ENCODE peak calls at places on chromosomes 16 and 17, in eight cellular contexts. One of them, this sample, is unnamed.

GRCh38 chr16:49980166-49980565 is 44.9 kb upstream of the CNEP1R1 start:
- DNase-seq in kidney epithelial cell: no peak
- DNase-seq in right lobe of liver: no peak
- DNase-seq in OCI-LY7: no peak
- DNase-seq in endothelial cell of umbilical vein: no peak
- DNase-seq in fibroblast of the aortic adventitia: peak; percentile 24
- DNase-seq in lower leg skin: no peak
- DNase-seq in breast epithelium: no peak
- DNase-seq in this sample: no peak

GRCh38 chr17:2230877-2231276 is 72.7 kb downstream of the SMG6 start:
- DNase-seq in kidney epithelial cell: no peak
- DNase-seq in right lobe of liver: no peak
- DNase-seq in OCI-LY7: no peak
- DNase-seq in endothelial cell of umbilical vein: no peak
- DNase-seq in fibroblast of the aortic adventitia: no peak
- DNase-seq in lower leg skin: no peak
- DNase-seq in breast epithelium: no peak
- DNase-seq in this sample: no peak

GRCh38 chr17:36650096-36650764 is 48.8 kb downstream of the MRM1 start:
- DNase-seq in kidney epithelial cell: no peak
- DNase-seq in right lobe of liver: no peak
- DNase-seq in OCI-LY7: no peak
- DNase-seq in endothelial cell of umbilical vein: no peak
- DNase-seq in fibroblast of the aortic adventitia: no peak
- DNase-seq in lower leg skin: no peak
- DNase-seq in breast epithelium: no peak
- DNase-seq in this sample: no peak

GRCh38 chr17:21283482-21284318 is 811 bp upstream of the MAP2K3 start:
- DNase-seq in kidney epithelial cell: no peak
- DNase-seq in right lobe of liver: peak; percentile 72
- DNase-seq in OCI-LY7: no peak
- DNase-seq in endothelial cell of umbilical vein: no peak
- DNase-seq in fibroblast of the aortic adventitia: peak; percentile 32
- DNase-seq in lower leg skin: peak; percentile 87
- DNase-seq in breast epithelium: no peak
- DNase-seq in this sample: no peak

GRCh38 chr17:36707904-36708303 is 106.5 kb downstream of the MRM1 start:
- DNase-seq in kidney epithelial cell: no peak
- DNase-seq in right lobe of liver: no peak
- DNase-seq in OCI-LY7: no peak
- DNase-seq in endothelial cell of umbilical vein: no peak
- DNase-seq in fibroblast of the aortic adventitia: no peak
- DNase-seq in lower leg skin: no peak
- DNase-seq in breast epithelium: no peak
- DNase-seq in this sample: no peak

GRCh38 chr16:28324887-28325279 is 32.6 kb downstream of the SBK1 start:
- DNase-seq in kidney epithelial cell: no peak
- DNase-seq in right lobe of liver: peak; percentile 13
- DNase-seq in OCI-LY7: no peak
- DNase-seq in endothelial cell of umbilical vein: no peak
- DNase-seq in fibroblast of the aortic adventitia: no peak
- DNase-seq in lower leg skin: peak; percentile 34
- DNase-seq in breast epithelium: no peak
- DNase-seq in this sample: no peak

GRCh38 chr16:54409982-54410381 is 123.4 kb upstream of the IRX3 start:
- DNase-seq in kidney epithelial cell: no peak
- DNase-seq in right lobe of liver: no peak
- DNase-seq in OCI-LY7: no peak
- DNase-seq in endothelial cell of umbilical vein: no peak
- DNase-seq in fibroblast of the aortic adventitia: no peak
- DNase-seq in lower leg skin: no peak
- DNase-seq in breast epithelium: no peak
- DNase-seq in this sample: no peak

GRCh38 chr16:88026964-88027938 is 76.0 kb downstream of the BANP start:
- DNase-seq in kidney epithelial cell: no peak
- DNase-seq in right lobe of liver: no peak
- DNase-seq in OCI-LY7: no peak
- DNase-seq in endothelial cell of umbilical vein: no peak
- DNase-seq in fibroblast of the aortic adventitia: no peak
- DNase-seq in lower leg skin: no peak
- DNase-seq in breast epithelium: peak; percentile 25
- DNase-seq in this sample: no peak

GRCh38 chr16:4280625-4281024 is 7.8 kb upstream of the TFAP4 start:
- DNase-seq in kidney epithelial cell: no peak
- DNase-seq in right lobe of liver: no peak
- DNase-seq in OCI-LY7: no peak
- DNase-seq in endothelial cell of umbilical vein: no peak
- DNase-seq in fibroblast of the aortic adventitia: no peak
- DNase-seq in lower leg skin: no peak
- DNase-seq in breast epithelium: no peak
- DNase-seq in this sample: no peak

GRCh38 chr16:17331991-17332390 is 138.8 kb downstream of the XYLT1 start:
- DNase-seq in kidney epithelial cell: no peak
- DNase-seq in right lobe of liver: no peak
- DNase-seq in OCI-LY7: no peak
- DNase-seq in endothelial cell of umbilical vein: no peak
- DNase-seq in fibroblast of the aortic adventitia: no peak
- DNase-seq in lower leg skin: no peak
- DNase-seq in breast epithelium: no peak
- DNase-seq in this sample: no peak

GRCh38 chr17:8656693-8657092 is 26.2 kb upstream of the MYH10 start:
- DNase-seq in kidney epithelial cell: no peak
- DNase-seq in right lobe of liver: no peak
- DNase-seq in OCI-LY7: no peak
- DNase-seq in endothelial cell of umbilical vein: no peak
- DNase-seq in fibroblast of the aortic adventitia: no peak
- DNase-seq in lower leg skin: no peak
- DNase-seq in breast epithelium: no peak
- DNase-seq in this sample: no peak

GRCh38 chr16:10156111-10156510 is 26.1 kb downstream of the GRIN2A start:
- DNase-seq in kidney epithelial cell: no peak
- DNase-seq in right lobe of liver: no peak
- DNase-seq in OCI-LY7: no peak
- DNase-seq in endothelial cell of umbilical vein: no peak
- DNase-seq in fibroblast of the aortic adventitia: no peak
- DNase-seq in lower leg skin: no peak
- DNase-seq in breast epithelium: no peak
- DNase-seq in this sample: no peak

GRCh38 chr17:82939213-82940030 is 99.6 kb upstream of the ZNF750 start:
- DNase-seq in kidney epithelial cell: no peak
- DNase-seq in right lobe of liver: peak; percentile 49
- DNase-seq in OCI-LY7: no peak
- DNase-seq in endothelial cell of umbilical vein: no peak
- DNase-seq in fibroblast of the aortic adventitia: no peak
- DNase-seq in lower leg skin: peak; percentile 75
- DNase-seq in breast epithelium: peak; percentile 43
- DNase-seq in this sample: no peak

GRCh38 chr16:21260870-21261791 is 17.0 kb downstream of the CRYM start:
- DNase-seq in kidney epithelial cell: peak; percentile 96
- DNase-seq in right lobe of liver: peak; percentile 86
- DNase-seq in OCI-LY7: no peak
- DNase-seq in endothelial cell of umbilical vein: peak; percentile 75
- DNase-seq in fibroblast of the aortic adventitia: peak; percentile 97
- DNase-seq in lower leg skin: no peak
- DNase-seq in breast epithelium: no peak
- DNase-seq in this sample: no peak

GRCh38 chr17:82239926-82240505 is 11.2 kb downstream of the SLC16A3 start:
- DNase-seq in kidney epithelial cell: no peak
- DNase-seq in right lobe of liver: peak; percentile 81
- DNase-seq in OCI-LY7: no peak
- DNase-seq in endothelial cell of umbilical vein: no peak
- DNase-seq in fibroblast of the aortic adventitia: no peak
- DNase-seq in lower leg skin: no peak
- DNase-seq in breast epithelium: no peak
- DNase-seq in this sample: no peak

DNA sequence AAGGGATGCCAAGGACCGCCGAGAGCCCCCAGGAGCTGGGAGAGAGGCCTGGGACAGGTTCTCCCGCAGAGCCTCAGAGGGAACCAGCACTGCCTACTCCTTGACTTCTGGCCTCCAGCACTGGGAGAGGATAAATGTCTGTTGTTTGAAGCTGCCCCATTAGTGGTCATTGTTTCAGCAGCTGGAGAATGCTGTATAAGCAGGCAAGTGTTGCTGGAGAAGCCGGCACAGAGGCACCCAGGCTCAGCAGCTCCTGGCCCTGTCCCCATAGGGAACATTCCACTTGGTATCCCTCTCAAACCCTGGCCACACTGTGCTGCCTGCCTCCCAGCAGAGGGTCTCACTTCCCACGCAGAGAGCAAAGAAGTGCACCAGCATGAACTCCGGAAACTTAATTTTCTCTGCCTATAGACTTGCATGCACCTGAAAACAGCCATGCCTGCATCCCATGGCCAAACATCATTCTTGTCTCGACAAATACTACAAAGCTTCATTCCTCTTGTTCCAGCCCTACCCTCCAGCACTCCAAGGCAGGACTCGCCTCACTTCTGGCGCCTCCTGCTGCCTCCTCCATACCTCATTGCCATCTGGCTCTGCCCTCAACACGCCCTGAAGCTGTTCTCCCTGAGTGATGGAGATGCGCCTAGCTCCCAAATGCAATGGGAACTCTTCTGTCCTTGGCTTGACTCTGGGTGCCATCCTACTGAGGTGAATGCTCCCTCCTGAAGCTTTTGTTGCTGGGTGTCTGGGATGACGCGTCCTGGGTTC is 88.1 kb downstream of the DNAH17 start:
- DNase-seq in kidney epithelial cell: no peak
- DNase-seq in right lobe of liver: no peak
- DNase-seq in OCI-LY7: no peak
- DNase-seq in endothelial cell of umbilical vein: no peak
- DNase-seq in fibroblast of the aortic adventitia: no peak
- DNase-seq in lower leg skin: no peak
- DNase-seq in breast epithelium: no peak
- DNase-seq in this sample: no peak
- TF ChIP-seq CTCF in kidney epithelial cell: no peak
- TF ChIP-seq CTCF in right lobe of liver: no peak
- TF ChIP-seq CTCF in OCI-LY7: peak; percentile 29
- TF ChIP-seq CTCF in endothelial cell of umbilical vein: no peak
- TF ChIP-seq CTCF in fibroblast of the aortic adventitia: no peak
- TF ChIP-seq CTCF in lower leg skin: no peak
- TF ChIP-seq CTCF in breast epithelium: no peak
- TF ChIP-seq CTCF in this sample: no peak

GRCh38 chr16:55756963-55757362 is 75.9 kb downstream of the CES1 start:
- DNase-seq in kidney epithelial cell: no peak
- DNase-seq in right lobe of liver: peak; percentile 58
- DNase-seq in OCI-LY7: no peak
- DNase-seq in endothelial cell of umbilical vein: no peak
- DNase-seq in fibroblast of the aortic adventitia: no peak
- DNase-seq in lower leg skin: no peak
- DNase-seq in breast epithelium: no peak
- DNase-seq in this sample: no peak

GRCh38 chr16:55765161-55765560 is 67.7 kb downstream of the CES1 start:
- DNase-seq in kidney epithelial cell: no peak
- DNase-seq in right lobe of liver: no peak
- DNase-seq in OCI-LY7: no peak
- DNase-seq in endothelial cell of umbilical vein: no peak
- DNase-seq in fibroblast of the aortic adventitia: no peak
- DNase-seq in lower leg skin: no peak
- DNase-seq in breast epithelium: no peak
- DNase-seq in this sample: no peak

GRCh38 chr16:55759983-55760664 is 72.8 kb downstream of the CES1 start:
- DNase-seq in kidney epithelial cell: no peak
- DNase-seq in right lobe of liver: peak; percentile 86
- DNase-seq in OCI-LY7: no peak
- DNase-seq in endothelial cell of umbilical vein: no peak
- DNase-seq in fibroblast of the aortic adventitia: no peak
- DNase-seq in lower leg skin: no peak
- DNase-seq in breast epithelium: no peak
- DNase-seq in this sample: no peak

DNA sequence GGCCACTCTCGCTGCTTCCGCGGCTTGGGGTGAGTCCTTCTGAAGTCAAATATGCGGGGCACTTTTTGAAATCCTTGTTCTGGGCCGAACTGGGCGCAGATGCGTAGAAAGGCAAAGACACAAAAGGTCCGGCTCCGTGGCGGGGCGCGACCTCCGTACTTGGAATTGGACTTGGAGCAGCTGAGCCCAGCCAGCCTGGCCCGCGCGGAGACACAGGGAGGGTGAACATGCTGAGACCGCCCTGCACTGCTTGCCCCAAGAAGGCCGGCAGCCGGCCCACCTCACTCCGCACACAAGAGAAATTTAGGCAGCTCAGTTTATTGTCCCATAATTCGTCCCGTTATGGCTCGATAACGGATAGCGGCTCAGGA is 72.2 kb downstream of the CES1 start:
- DNase-seq in kidney epithelial cell: no peak
- DNase-seq in right lobe of liver: no peak
- DNase-seq in OCI-LY7: no peak
- DNase-seq in endothelial cell of umbilical vein: no peak
- DNase-seq in fibroblast of the aortic adventitia: no peak
- DNase-seq in lower leg skin: no peak
- DNase-seq in breast epithelium: no peak
- DNase-seq in this sample: no peak
- H3K4me3 ChIP-seq in kidney epithelial cell: no peak overlapping the region
- H3K4me3 ChIP-seq in right lobe of liver: peak overlapping the region; percentile 59
- H3K4me3 ChIP-seq in OCI-LY7: no peak overlapping the region
- H3K4me3 ChIP-seq in endothelial cell of umbilical vein: no peak overlapping the region
- H3K4me3 ChIP-seq in fibroblast of the aortic adventitia: no peak overlapping the region
- H3K4me3 ChIP-seq in lower leg skin: no peak overlapping the region
- H3K4me3 ChIP-seq in breast epithelium: no peak overlapping the region
- H3K4me3 ChIP-seq in this sample: no peak overlapping the region

GRCh38 chr17:67663445-67663844 is 54.3 kb upstream of the NOL11 start:
- DNase-seq in kidney epithelial cell: no peak
- DNase-seq in right lobe of liver: no peak
- DNase-seq in OCI-LY7: no peak
- DNase-seq in endothelial cell of umbilical vein: no peak
- DNase-seq in fibroblast of the aortic adventitia: no peak
- DNase-seq in lower leg skin: no peak
- DNase-seq in breast epithelium: no peak
- DNase-seq in this sample: no peak
- TF ChIP-seq CTCF in kidney epithelial cell: no peak
- TF ChIP-seq CTCF in right lobe of liver: no peak
- TF ChIP-seq CTCF in OCI-LY7: no peak
- TF ChIP-seq CTCF in endothelial cell of umbilical vein: no peak
- TF ChIP-seq CTCF in fibroblast of the aortic adventitia: no peak
- TF ChIP-seq CTCF in lower leg skin: no peak
- TF ChIP-seq CTCF in breast epithelium: no peak
- TF ChIP-seq CTCF in this sample: no peak

DNA sequence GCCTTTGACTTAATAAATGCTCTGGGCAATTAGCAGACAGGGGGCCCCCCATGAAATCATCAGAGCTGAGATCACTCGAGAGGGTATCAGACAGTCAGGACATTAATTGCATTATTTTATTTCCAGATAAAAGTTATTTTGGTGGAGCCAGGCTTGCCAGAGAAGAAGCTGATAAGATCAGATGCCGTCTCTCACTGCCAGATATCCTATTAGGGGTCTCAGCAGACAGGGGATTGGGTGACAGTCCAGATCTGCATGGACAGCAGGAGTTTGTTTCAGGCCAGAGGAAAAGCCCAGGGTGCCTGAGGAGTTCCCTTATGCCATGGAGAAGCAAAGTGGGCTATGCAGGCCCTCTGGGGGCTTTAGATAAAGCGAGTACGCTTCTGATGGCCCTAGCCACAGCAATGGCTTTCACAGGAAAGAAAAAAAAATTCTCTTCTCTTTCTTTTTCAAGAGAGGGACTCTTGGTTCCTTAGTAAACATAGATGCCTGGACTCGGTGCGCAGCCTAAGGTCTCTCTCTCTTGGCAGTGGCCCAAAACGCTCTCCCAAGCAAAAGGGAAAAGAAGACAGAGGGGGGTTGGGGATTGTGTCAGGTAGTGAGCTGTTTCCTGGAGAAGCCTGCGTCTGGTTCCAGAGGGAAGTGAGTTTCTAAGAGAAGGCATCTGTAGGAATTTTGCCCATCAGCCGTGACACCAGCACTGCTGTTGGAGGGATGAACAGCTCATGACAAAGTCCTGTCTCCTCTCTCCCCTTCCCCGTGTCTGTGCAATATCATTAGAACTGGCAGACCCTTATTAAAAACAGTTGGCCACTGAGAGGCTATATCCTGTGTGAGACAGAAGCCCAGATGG is 166.4 kb upstream of the FOXF1 start:
- DNase-seq in kidney epithelial cell: no peak
- DNase-seq in right lobe of liver: no peak
- DNase-seq in OCI-LY7: no peak
- DNase-seq in endothelial cell of umbilical vein: peak; percentile 84
- DNase-seq in fibroblast of the aortic adventitia: peak; percentile 56
- DNase-seq in lower leg skin: no peak
- DNase-seq in breast epithelium: no peak
- DNase-seq in this sample: no peak
- H3K4me3 ChIP-seq in kidney epithelial cell: no peak overlapping the region
- H3K4me3 ChIP-seq in right lobe of liver: no peak overlapping the region
- H3K4me3 ChIP-seq in OCI-LY7: no peak overlapping the region
- H3K4me3 ChIP-seq in endothelial cell of umbilical vein: no peak overlapping the region
- H3K4me3 ChIP-seq in fibroblast of the aortic adventitia: peak overlapping the region; percentile 10
- H3K4me3 ChIP-seq in lower leg skin: no peak overlapping the region
- H3K4me3 ChIP-seq in breast epithelium: no peak overlapping the region
- H3K4me3 ChIP-seq in this sample: no peak overlapping the region